ENCODE peak calls at places on chromosomes 11 and 22, in four cellular contexts. Y is H1, V is HEK293T, X is HepG2. R is an unnamed sample.
A peak's percentile ranks its signal among the peaks of the same experiment; 100 is the strongest.

GRCh38 chr11:82719316-82719715 is 14.3 kb downstream of the FAM181B start:
- DNase-seq in Y (no peak), V (no peak), X (no peak), R (no peak)

GRCh38 chr11:45778341-45778740 is 26.6 kb upstream of the SLC35C1 start:
- DNase-seq in V (no peak), X (no peak), Y (no peak), R (no peak)

GRCh38 chr11:75337195-75337654 is 14.2 kb downstream of the ARRB1 start:
- DNase-seq in Y (no peak), V (no peak), X (no peak), R (no peak)

GRCh38 chr22:16915711-16916110 is 90.5 kb upstream of the XKR3 start:
- DNase-seq in V (no peak), Y (no peak), X (no peak), R (no peak)

GRCh38 chr22:27420817-27421361 is 380.7 kb downstream of the MN1 start:
- DNase-seq in V (no peak), X (no peak), Y (no peak), R (no peak)

GRCh38 chr11:45412521-45412920 is 126.4 kb upstream of the SYT13 start:
- DNase-seq in Y (peak; percentile 51), V (no peak), X (no peak), R (no peak)

GRCh38 chr11:6911946-6912345 is 8.9 kb upstream of the OR2D3 start:
- DNase-seq in V (no peak), X (no peak), Y (no peak), R (no peak)

GRCh38 chr22:38775656-38776055 is 18.3 kb downstream of the DNAL4 start:
- DNase-seq in Y (no peak), X (no peak), V (no peak), R (no peak)

GRCh38 chr11:128892866-128893565 is 1.9 kb downstream of the KCNJ5 start:
- DNase-seq in V (no peak), Y (no peak), X (no peak), R (no peak)

GRCh38 chr11:63920126-63920869 is 3.3 kb upstream of the RCOR2 start:
- DNase-seq in X (peak; percentile 60), V (no peak), Y (peak; percentile 85), R (peak; percentile 74)

GRCh38 chr22:27851974-27852713 is 50.6 kb upstream of the MN1 start:
- DNase-seq in X (peak; percentile 52), V (no peak), Y (no peak), R (no peak)

GRCh38 chr11:1310772-1311468 is 1.5 kb upstream of the TOLLIP start:
- DNase-seq in X (no peak), V (no peak), Y (peak; percentile 46), R (no peak)

GRCh38 chr11:36162909-36163434 is 126.3 kb downstream of the COMMD9 start:
- DNase-seq in V (no peak), X (no peak), Y (no peak), R (no peak)

GRCh38 chr11:44658451-44658850 is 68.3 kb upstream of the TSPAN18 start:
- DNase-seq in Y (no peak), V (peak; percentile 47), X (no peak), R (no peak)

GRCh38 chr22:20208713-20209310 is 58.0 kb upstream of the CCDC188 start:
- DNase-seq in Y (no peak), X (no peak), V (no peak), R (no peak)

GRCh38 chr11:66336234-66337102 is at the start of gene RIN1:
- DNase-seq in Y (peak; percentile 77), X (peak; percentile 89), V (no peak), R (no peak)

DNA sequence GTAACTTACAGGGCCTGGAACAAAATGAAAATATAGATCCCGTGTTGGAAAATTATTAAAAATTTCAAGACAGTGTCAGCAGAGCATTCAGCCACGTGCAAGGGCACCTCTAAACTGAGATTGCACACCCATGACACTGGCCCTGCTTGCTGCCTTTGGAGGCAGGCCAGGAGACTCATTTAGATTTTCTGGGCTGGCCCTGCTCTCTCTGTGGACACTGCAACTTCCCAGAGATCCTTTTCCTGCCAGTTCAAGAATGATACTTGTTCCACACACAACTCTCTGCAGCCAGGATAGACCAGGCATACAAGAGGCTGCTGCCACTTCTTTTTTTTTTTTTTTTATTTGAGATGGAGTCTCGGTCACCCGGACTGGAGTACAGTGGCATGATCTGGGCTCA is 56.7 kb upstream of the PTPRJ start:
- DNase-seq in Y (no peak), V (no peak), X (no peak), R (no peak)
- TF ChIP-seq SUZ12 in Y (no peak), V (no peak), X (no peak), R (no peak)

GRCh38 chr22:25900880-25901279 is 158.9 kb downstream of the MYO18B start:
- DNase-seq in V (no peak), X (no peak), Y (no peak), R (no peak)

GRCh38 chr22:25900390-25900789 is 158.4 kb downstream of the MYO18B start:
- DNase-seq in V (no peak), X (no peak), Y (no peak), R (no peak)

GRCh38 chr22:25902402-25902801 is 160.4 kb downstream of the MYO18B start:
- DNase-seq in X (no peak), V (no peak), Y (no peak), R (no peak)

GRCh38 chr22:25899566-25899965 is 157.6 kb downstream of the MYO18B start:
- DNase-seq in Y (no peak), V (no peak), X (no peak), R (no peak)

GRCh38 chr22:25903294-25903693 is 161.3 kb downstream of the MYO18B start:
- DNase-seq in V (peak; percentile 61), Y (peak; percentile 90), X (no peak), R (no peak)
- TF ChIP-seq SUZ12 in V (no peak), Y (no peak), X (no peak), R (no peak)

DNA sequence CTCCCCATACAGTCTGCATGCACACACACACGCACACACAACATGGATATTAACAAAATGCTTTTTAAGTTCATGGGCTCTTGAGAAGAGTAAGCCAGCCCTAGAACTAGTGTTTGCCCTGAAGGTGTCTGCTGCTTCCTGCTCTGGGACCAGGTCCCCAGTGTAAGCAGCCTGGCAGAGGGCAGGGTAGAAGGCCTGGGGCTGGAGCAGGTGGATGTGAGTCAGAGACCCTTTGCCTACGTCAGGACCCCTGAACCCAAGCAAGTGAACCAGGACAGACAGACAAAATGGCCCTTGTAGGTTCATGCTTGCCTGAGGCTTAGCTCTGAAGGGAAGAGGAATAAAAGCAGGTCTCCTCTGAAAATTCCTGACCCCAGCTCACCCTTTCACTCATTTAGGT is 357.9 kb downstream of the TBC1D22A start:
- DNase-seq in V (no peak), X (no peak), Y (no peak), R (no peak)
- TF ChIP-seq SUZ12 in V (no peak), X (no peak), Y (no peak), R (no peak)

DNA sequence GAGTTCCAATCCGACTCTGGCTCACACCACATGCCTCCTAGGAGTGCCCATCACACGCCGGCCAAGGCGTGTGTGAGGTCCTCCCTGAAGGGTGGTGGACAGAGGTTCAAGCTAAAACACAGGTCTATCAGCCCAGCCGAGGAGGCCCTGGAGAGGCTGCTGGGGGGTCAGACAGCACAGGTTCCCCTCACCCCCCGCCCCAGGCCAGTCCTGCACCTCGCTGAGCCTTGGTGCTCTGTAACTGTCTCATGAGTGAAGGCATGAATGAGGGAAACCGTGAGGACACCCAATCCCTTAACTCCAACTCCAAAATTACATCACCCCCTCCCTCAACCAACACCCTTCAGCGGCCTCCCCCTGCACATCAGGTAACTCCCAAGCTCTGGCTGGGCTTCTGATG is 29.3 kb downstream of the IFT27 start:
- DNase-seq in V (no peak), X (no peak), Y (no peak), R (no peak)
- TF ChIP-seq SUZ12 in V (no peak), X (no peak), Y (no peak), R (no peak)

DNA sequence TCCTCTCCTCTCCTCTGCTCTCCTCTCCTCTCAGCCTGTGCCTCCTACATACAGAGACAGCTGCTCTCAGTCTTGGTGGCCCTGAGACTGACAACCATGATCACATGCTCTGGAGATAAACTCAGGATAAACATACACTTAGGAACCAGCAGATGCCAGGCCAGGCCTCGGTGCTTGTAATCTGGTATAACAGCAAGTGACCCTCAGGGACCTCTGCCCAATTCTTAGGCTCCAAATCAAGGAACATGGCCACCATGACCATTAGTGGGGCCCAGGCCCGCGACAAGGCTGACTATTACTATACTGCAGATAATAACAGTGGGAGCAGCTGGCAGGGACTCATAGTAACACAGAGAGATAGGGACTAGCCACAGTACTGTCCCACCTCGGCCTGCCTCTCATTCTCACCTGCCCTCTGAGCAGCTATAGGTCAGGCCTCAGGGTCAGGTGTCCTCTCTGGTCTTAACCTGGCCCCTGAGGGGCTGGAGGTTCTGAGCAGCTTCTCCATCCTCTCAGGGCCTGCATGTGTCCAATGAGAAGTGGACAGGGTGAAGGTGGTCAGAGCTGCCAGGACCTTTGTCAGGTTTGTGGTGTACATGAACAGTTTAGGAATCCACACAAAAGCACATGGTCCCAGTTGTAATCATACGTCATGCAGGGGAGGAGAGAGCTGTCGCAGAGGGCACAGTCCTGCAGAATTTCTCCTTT is 106.1 kb downstream of the GGTLC2 start:
- DNase-seq in X (no peak), Y (no peak), V (no peak), R (no peak)
- TF ChIP-seq SUZ12 in X (no peak), Y (no peak), V (no peak), R (no peak)

DNA sequence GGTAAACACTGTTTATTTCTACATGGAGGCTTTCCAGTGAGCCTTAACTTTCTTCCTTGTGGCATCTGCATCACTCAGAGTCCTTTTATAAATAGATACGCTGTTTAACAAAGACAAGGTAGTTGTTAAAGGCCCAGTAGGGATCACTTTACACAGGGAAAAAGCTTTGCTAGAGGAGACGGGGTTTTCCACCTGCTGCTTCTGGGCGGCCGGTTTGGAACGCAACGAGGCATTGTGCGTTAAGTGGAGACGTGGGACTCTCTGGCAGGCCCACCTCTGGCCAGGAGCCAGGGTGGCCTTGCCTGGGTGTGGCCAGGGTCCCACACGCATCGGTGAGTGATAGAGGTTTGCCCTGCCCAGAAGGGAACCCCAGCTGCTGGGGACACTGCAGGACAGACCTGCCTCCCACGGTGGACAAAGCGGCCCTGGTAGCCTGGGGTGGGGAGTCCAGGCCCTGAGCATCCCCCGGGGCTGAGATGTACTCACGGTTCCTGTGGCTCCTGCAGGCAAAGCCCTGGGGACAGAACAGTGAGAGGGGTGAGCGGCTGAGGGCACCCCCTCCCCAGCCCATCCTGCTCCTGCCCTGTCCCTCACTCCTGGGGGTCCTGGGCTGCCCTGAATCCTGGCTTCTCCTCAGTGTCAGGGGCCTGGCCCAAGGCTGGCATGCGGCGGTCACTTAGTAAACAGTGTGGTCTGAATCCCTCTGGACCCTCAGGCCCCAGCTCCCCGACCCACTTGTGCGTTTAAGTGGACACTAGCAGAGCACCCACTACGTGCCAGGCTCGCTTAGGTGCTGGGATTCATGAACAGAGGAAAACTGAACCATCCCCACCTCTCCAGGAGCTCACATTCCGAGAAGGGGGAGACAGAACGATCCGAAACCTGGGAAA is 4.2 kb downstream of the IL17REL start:
- DNase-seq in Y (peak; percentile 48), V (no peak), X (no peak), R (no peak)
- TF ChIP-seq SUZ12 in Y (no peak), V (no peak), X (no peak), R (no peak)

R was measured in NT2/D1.